ENCODE peak calls at places on chromosomes 16 and 17, in six cellular contexts. U is colonic mucosa; H is CD8-positive, alpha-beta T cell; Q is IMR-90; S is Peyer's patch; N is OCI-LY7. R is an unnamed sample.

GRCh38 chr17:49574945-49575523 is 637 bp upstream of the NXPH3 start:
- DNase-seq in H (no peak), Q (no peak), N (no peak), S (no peak), U (no peak), R (no peak)

GRCh38 chr17:59830846-59831486 is 61.8 kb downstream of the TUBD1 start:
- DNase-seq in Q (no peak), N (no peak), S (peak), H (no peak), U (no peak), R (no peak)

GRCh38 chr17:4232168-4232813 is 31.5 kb downstream of the ANKFY1 start:
- DNase-seq in N (no peak), S (no peak), U (no peak), H (no peak), Q (peak), R (peak)

GRCh38 chr16:57721356-57721755 is 14.2 kb upstream of the KATNB1 start:
- DNase-seq in S (no peak), N (no peak), Q (no peak), U (no peak), H (no peak), R (no peak)

GRCh38 chr16:4414187-4414909 is 2.0 kb downstream of the CORO7 start:
- DNase-seq in H (peak), U (no peak), S (peak), N (peak), Q (no peak), R (no peak)

GRCh38 chr17:52420555-52421078 is 262.1 kb upstream of the CA10 start:
- DNase-seq in Q (no peak), S (no peak), U (no peak), N (no peak), H (no peak), R (no peak)

GRCh38 chr16:75305364-75306101 is 54.1 kb upstream of the BCAR1 start:
- DNase-seq in N (no peak), H (peak), Q (peak), S (peak), U (peak), R (peak)

GRCh38 chr17:7218166-7218565 is 1.5 kb downstream of the DLG4 start:
- DNase-seq in Q (no peak), H (no peak), U (no peak), S (no peak), N (no peak), R (no peak)

GRCh38 chr17:78343099-78343432 is 16.8 kb downstream of the SOCS3 start:
- DNase-seq in H (no peak), N (no peak), U (no peak), Q (peak), S (peak), R (no peak)

GRCh38 chr17:38893612-38894011 is 23.8 kb downstream of the LASP1 start:
- DNase-seq in Q (no peak), N (no peak), S (no peak), H (no peak), U (no peak), R (no peak)

GRCh38 chr17:66432558-66432957 is 130.1 kb downstream of the PRKCA start:
- DNase-seq in Q (no peak), U (no peak), S (no peak), H (no peak), N (no peak), R (no peak)
- H3K27ac ChIP-seq in Q (peak), U (no peak), S (no peak), H (no peak), N (no peak), R (peak)

DNA sequence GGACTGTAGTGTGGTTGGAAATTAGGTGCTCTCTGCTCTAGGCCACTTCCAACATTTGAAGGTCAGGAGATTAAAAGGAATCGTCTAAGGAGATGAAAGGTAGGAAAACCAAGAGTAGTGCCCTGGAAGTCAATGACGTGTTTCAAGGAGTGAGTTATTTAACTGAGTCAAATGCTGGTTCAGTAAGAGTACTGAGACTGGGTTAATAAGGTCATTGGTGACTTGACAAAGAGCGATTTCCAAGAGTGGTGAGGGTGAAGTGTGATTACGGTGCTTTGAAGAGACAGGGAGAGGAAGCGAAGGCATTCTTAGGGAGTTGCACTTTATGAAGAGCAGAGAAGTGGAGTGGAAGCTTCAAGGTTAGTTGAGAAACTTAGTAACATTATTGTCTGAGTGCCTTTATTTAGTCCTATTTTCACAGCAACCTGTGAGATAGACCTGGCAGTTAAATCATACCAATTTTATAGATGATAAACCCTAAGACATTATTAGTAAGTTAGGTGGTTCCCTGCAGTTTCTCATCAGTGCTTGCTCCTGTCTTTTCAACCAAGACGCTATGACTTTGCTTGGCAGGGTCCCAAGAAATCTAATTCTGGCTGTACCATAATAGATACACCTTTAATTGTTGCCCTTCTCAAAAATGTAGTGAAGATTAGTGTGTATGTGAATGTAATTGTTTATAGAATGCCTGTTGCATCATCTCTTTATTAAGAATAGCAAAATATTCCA is 5.9 kb downstream of the ZNF207 start:
- DNase-seq in S (no peak), N (no peak), H (no peak), U (no peak), Q (no peak), R (no peak)
- H3K4me3 ChIP-seq in S (no peak), N (no peak), H (no peak), U (no peak), Q (no peak), R (no peak)

GRCh38 chr16:29805232-29806095 is 865 bp upstream of the MAZ start:
- DNase-seq in H (peak), N (peak), Q (peak), S (peak), U (peak), R (peak)
- TF ChIP-seq CTCF in H (no peak), N (no peak), Q (no peak), S (no peak), U (no peak), R (peak)

GRCh38 chr17:47982091-47982617 is 11.2 kb downstream of the CDK5RAP3 start:
- DNase-seq in N (no peak), U (no peak), S (no peak), Q (no peak), H (no peak), R (no peak)
- H3K27ac ChIP-seq in N (no peak), U (no peak), S (no peak), Q (no peak), H (no peak), R (no peak)

GRCh38 chr16:64910351-64910750 is 211.5 kb downstream of the CDH11 start:
- DNase-seq in H (no peak), U (peak), Q (peak), S (no peak), N (no peak), R (peak)
- H3K4me3 ChIP-seq in H (no peak), U (no peak), Q (no peak), S (no peak), N (no peak), R (peak)

GRCh38 chr17:79924639-79924976 is 85.4 kb upstream of the CBX4 start:
- DNase-seq in Q (no peak), S (no peak), N (no peak), H (peak), U (no peak), R (no peak)
- TF ChIP-seq CTCF in Q (no peak), S (no peak), N (peak), H (no peak), U (no peak), R (no peak)

DNA sequence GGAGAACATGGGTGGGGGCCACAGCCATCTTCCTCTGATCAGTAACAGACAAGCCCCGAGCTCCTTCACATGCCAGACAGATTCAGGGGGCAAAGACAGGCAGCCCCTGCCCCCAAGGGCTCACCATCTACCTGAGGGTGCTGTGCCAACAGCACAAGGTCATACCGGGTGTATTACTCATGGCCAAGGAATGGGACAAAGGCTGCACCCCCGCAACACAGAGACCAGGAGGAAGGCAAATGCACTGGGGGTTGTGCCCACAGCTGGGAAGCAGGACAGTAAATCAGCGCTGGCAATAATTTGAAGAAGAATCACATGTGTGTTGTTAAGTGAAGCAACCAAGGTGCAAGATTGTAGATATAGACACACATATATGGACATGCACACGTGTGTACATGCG is 137.1 kb downstream of the C16orf95 start:
- DNase-seq in U (no peak), Q (no peak), H (no peak), N (no peak), S (no peak), R (no peak)
- H3K27ac ChIP-seq in U (no peak), Q (no peak), H (no peak), N (no peak), S (no peak), R (no peak)

R was measured in AG04450.